ENCODE peak calls at places on chromosome X, in four cellular contexts. A is heart left ventricle, V is tibial artery, K is AG09309. W is an unnamed sample.

GRCh38 chrX:16239211-16239610 is 71.9 kb downstream of the MAGEB17 start:
- DNase-seq in K (peak; percentile 52), A (no peak), V (no peak), W (no peak)

GRCh38 chrX:153707406-153707805 is 16.8 kb downstream of the BCAP31 start:
- DNase-seq in K (no peak), A (no peak), V (no peak), W (peak; percentile 53)

GRCh38 chrX:129925305-129926092 is 19.5 kb downstream of the UTP14A start:
- DNase-seq in A (peak; percentile 69), K (no peak), V (peak; percentile 78), W (peak; percentile 79)

GRCh38 chrX:30690330-30690729 is 37.1 kb downstream of the GK start:
- DNase-seq in K (no peak), V (no peak), A (no peak), W (no peak)

GRCh38 chrX:115344885-115345653 is 55.6 kb downstream of the LUZP4 start:
- DNase-seq in V (peak; percentile 94), K (peak; percentile 89), A (peak; percentile 80), W (peak; percentile 93)

GRCh38 chrX:154804957-154805695 is at the start of gene MPP1:
- DNase-seq in V (peak; percentile 86), A (peak; percentile 77), K (no peak), W (peak; percentile 80)

GRCh38 chrX:119669424-119670037 is 23.4 kb downstream of the SEPTIN6 start:
- DNase-seq in V (no peak), A (peak; percentile 51), K (no peak), W (no peak)

GRCh38 chrX:54494970-54495813 is 842 bp downstream of the FGD1 start:
- DNase-seq in K (no peak), V (peak; percentile 72), A (no peak), W (no peak)

GRCh38 chrX:104742345-104742744 is 176.3 kb downstream of the IL1RAPL2 start:
- DNase-seq in K (no peak), V (no peak), A (no peak), W (no peak)

GRCh38 chrX:110412971-110413726 is 54.5 kb downstream of the RTL9 start:
- DNase-seq in K (no peak), V (peak; percentile 70), A (peak; percentile 45), W (peak; percentile 74)

GRCh38 chrX:97751735-97752134 is 868.0 kb downstream of the RPA4 start:
- DNase-seq in V (no peak), K (no peak), A (no peak), W (no peak)

GRCh38 chrX:136629084-136629750 is 18.7 kb upstream of the CD40LG start:
- DNase-seq in V (no peak), K (no peak), A (no peak), W (no peak)

GRCh38 chrX:106802388-106803275 is at the start of gene TBC1D8B:
- DNase-seq in A (peak; percentile 79), V (peak; percentile 90), K (peak; percentile 76), W (peak; percentile 85)
- H3K4me3 ChIP-seq in A (peak within 1 kb of the TSS; percentile 55), V (peak within 1 kb of the TSS; percentile 74), K (peak within 1 kb of the TSS; percentile 89), W (peak within 1 kb of the TSS; percentile 81)

GRCh38 chrX:77899081-77899828 is at the start of gene COX7B:
- DNase-seq in K (peak; percentile 90), A (peak; percentile 71), V (peak; percentile 74), W (no peak)

GRCh38 chrX:77894921-77895886 is at the start of gene MAGT1:
- DNase-seq in V (peak; percentile 95), A (peak; percentile 92), K (peak; percentile 89), W (peak; percentile 94)

GRCh38 chrX:77901506-77901905 is 2.2 kb downstream of the COX7B start:
- DNase-seq in V (no peak), K (no peak), A (no peak), W (no peak)

GRCh38 chrX:77900688-77901087 is 1.4 kb downstream of the COX7B start:
- DNase-seq in V (no peak), K (no peak), A (no peak), W (no peak)
- H3K4me3 ChIP-seq in V (peak overlapping the region; percentile 60), K (peak overlapping the region; percentile 49), A (peak overlapping the region; percentile 61), W (peak overlapping the region; percentile 67)

GRCh38 chrX:140439455-140439854 is 65.4 kb downstream of the SOX3 start:
- DNase-seq in A (no peak), V (no peak), K (no peak), W (no peak)
- H3K4me3 ChIP-seq in A (peak overlapping the region; percentile 9), V (peak overlapping the region; percentile 18), K (no peak overlapping the region), W (peak overlapping the region; percentile 22)

GRCh38 chrX:67543818-67544217 is at the start of gene AR:
- DNase-seq in V (peak; percentile 86), K (no peak), A (peak; percentile 66), W (peak; percentile 80)
- H3K4me3 ChIP-seq in V (peak within 1 kb of the TSS; percentile 70), K (peak within 1 kb of the TSS; percentile 46), A (peak within 1 kb of the TSS; percentile 42), W (peak within 1 kb of the TSS; percentile 80)

DNA sequence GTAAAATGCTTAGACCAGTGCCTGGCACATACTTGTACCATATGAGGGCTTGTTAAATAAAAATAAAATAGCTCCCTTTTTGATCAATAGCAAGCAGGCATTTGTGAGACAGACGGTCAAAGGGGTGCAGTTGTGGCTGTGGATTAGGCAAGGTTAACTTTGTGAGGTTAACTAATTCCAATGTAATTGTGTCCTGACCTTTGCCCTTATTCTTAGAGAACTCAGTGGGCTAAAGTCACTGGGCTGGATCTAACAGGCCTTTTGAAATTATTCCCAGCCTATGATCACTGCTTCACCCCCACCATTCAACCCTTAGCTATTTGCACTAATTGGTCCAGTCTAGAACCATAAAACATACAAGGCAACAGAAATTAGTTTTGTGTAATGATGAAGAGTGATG is 166.4 kb downstream of the MID1 start:
- DNase-seq in K (no peak), A (no peak), V (no peak), W (no peak)
- H3K4me3 ChIP-seq in K (no peak overlapping the region), A (no peak overlapping the region), V (no peak overlapping the region), W (no peak overlapping the region)

DNA sequence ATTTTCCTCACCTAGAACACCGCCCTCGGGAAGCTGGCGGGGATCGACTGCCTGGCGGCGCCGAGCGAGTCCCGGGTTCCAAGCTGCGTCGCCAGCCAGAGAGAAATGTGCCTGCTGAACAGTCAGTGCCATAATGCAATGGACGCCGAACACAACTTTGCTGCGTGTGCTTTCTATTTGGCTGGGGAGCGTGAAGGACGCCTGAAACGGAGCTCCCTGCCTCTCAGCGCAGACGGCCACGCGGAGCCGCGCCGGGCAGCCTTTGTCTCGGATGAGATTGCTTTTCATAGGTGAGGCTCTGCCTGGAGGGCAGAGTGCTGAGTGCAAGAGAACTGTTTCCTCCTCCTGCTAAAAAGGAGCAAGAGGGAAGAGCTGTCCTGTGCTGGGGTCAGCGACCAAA is 107.7 kb upstream of the BCOR start:
- DNase-seq in A (no peak), V (no peak), K (no peak), W (no peak)
- H3K4me3 ChIP-seq in A (no peak overlapping the region), V (no peak overlapping the region), K (no peak overlapping the region), W (peak overlapping the region; percentile 6)

W was measured in coronary artery.